ENCODE peak calls at places on chromosomes 12 and 14, in four cellular contexts. One of them, this sample, is unnamed.

GRCh38 chr12:57623811-57624390 is 9.1 kb downstream of the B4GALNT1 start:
- DNase-seq in HCT116: no peak
- DNase-seq in fibroblast of lung: no peak
- DNase-seq in RWPE1: no peak
- DNase-seq in this sample: no peak

GRCh38 chr12:96985515-96986362 is 78.7 kb downstream of the NEDD1 start:
- DNase-seq in RWPE1: peak; percentile 34
- DNase-seq in fibroblast of lung: no peak
- DNase-seq in HCT116: peak; percentile 6
- DNase-seq in this sample: no peak

GRCh38 chr14:83556065-83556464 is 1973.9 kb upstream of the FLRT2 start:
- DNase-seq in fibroblast of lung: peak; percentile 50
- DNase-seq in HCT116: no peak
- DNase-seq in RWPE1: no peak
- DNase-seq in this sample: no peak

GRCh38 chr14:101185081-101185835 is 281.7 kb upstream of the RTL1 start:
- DNase-seq in fibroblast of lung: no peak
- DNase-seq in HCT116: no peak
- DNase-seq in RWPE1: no peak
- DNase-seq in this sample: no peak

GRCh38 chr12:131311764-131312163 is 358.1 kb downstream of the ADGRD1 start:
- DNase-seq in HCT116: no peak
- DNase-seq in fibroblast of lung: no peak
- DNase-seq in RWPE1: no peak
- DNase-seq in this sample: no peak

GRCh38 chr14:31854508-31855075 is 222.5 kb upstream of the ARHGAP5 start:
- DNase-seq in HCT116: no peak
- DNase-seq in RWPE1: no peak
- DNase-seq in fibroblast of lung: no peak
- DNase-seq in this sample: no peak

GRCh38 chr14:75441731-75442130 is 13.9 kb downstream of the JDP2 start:
- DNase-seq in fibroblast of lung: no peak
- DNase-seq in RWPE1: no peak
- DNase-seq in HCT116: no peak
- DNase-seq in this sample: no peak

GRCh38 chr14:61420326-61420725 is 98.9 kb downstream of the PRKCH start:
- DNase-seq in fibroblast of lung: no peak
- DNase-seq in RWPE1: peak; percentile 67
- DNase-seq in HCT116: peak; percentile 6
- DNase-seq in this sample: no peak

GRCh38 chr14:69592923-69593677 is 18.3 kb upstream of the SUSD6 start:
- DNase-seq in RWPE1: no peak
- DNase-seq in fibroblast of lung: peak; percentile 74
- DNase-seq in HCT116: no peak
- DNase-seq in this sample: no peak

GRCh38 chr12:117361312-117361670 is at the start of gene NOS1:
- DNase-seq in RWPE1: no peak
- DNase-seq in fibroblast of lung: no peak
- DNase-seq in HCT116: no peak
- DNase-seq in this sample: no peak

GRCh38 chr12:39161686-39162085 is 256.3 kb upstream of the CPNE8 start:
- DNase-seq in HCT116: no peak
- DNase-seq in RWPE1: no peak
- DNase-seq in fibroblast of lung: no peak
- DNase-seq in this sample: no peak

GRCh38 chr14:51939727-51940126 is 49.6 kb upstream of the RTRAF start:
- DNase-seq in HCT116: no peak
- DNase-seq in RWPE1: no peak
- DNase-seq in fibroblast of lung: peak; percentile 73
- DNase-seq in this sample: no peak

GRCh38 chr14:22535126-22535525 is 53.9 kb downstream of the DAD1 start:
- DNase-seq in fibroblast of lung: no peak
- DNase-seq in HCT116: no peak
- DNase-seq in RWPE1: no peak
- DNase-seq in this sample: no peak

GRCh38 chr14:55433880-55434804 is 6.3 kb downstream of the TBPL2 start:
- DNase-seq in RWPE1: no peak
- DNase-seq in HCT116: no peak
- DNase-seq in fibroblast of lung: no peak
- DNase-seq in this sample: no peak

GRCh38 chr14:78698991-78699390 is 528.8 kb downstream of the NRXN3 start:
- DNase-seq in HCT116: no peak
- DNase-seq in RWPE1: no peak
- DNase-seq in fibroblast of lung: no peak
- DNase-seq in this sample: no peak

GRCh38 chr12:77946541-77947021 is 115.9 kb downstream of the NAV3 start:
- DNase-seq in fibroblast of lung: peak; percentile 36
- DNase-seq in RWPE1: no peak
- DNase-seq in HCT116: no peak
- DNase-seq in this sample: no peak

GRCh38 chr14:70391493-70392391 is 25.1 kb downstream of the SYNJ2BP start:
- DNase-seq in RWPE1: no peak
- DNase-seq in fibroblast of lung: no peak
- DNase-seq in HCT116: no peak
- DNase-seq in this sample: no peak

GRCh38 chr12:92107621-92108131 is 38.0 kb downstream of the BTG1 start:
- DNase-seq in fibroblast of lung: no peak
- DNase-seq in RWPE1: no peak
- DNase-seq in HCT116: no peak
- DNase-seq in this sample: no peak

GRCh38 chr12:74539261-74539660 is 1.6 kb downstream of the ATXN7L3B start:
- DNase-seq in HCT116: no peak
- DNase-seq in fibroblast of lung: no peak
- DNase-seq in RWPE1: no peak
- DNase-seq in this sample: no peak

GRCh38 chr12:124026755-124027745 is 54.0 kb downstream of the ZNF664 start:
- DNase-seq in RWPE1: peak; percentile 64
- DNase-seq in HCT116: no peak
- DNase-seq in fibroblast of lung: peak; percentile 40
- DNase-seq in this sample: no peak

GRCh38 chr14:61547186-61548121 is 147.9 kb upstream of the HIF1A start:
- DNase-seq in RWPE1: peak; percentile 75
- DNase-seq in HCT116: no peak
- DNase-seq in fibroblast of lung: peak; percentile 94
- DNase-seq in this sample: no peak

GRCh38 chr12:34406228-34406995 is 384.1 kb downstream of the ALG10 start:
- DNase-seq in RWPE1: no peak
- DNase-seq in fibroblast of lung: no peak
- DNase-seq in HCT116: no peak
- DNase-seq in this sample: peak; percentile 1

GRCh38 chr12:57940052-57940914 is 1.1 kb upstream of the ATP23 start:
- DNase-seq in HCT116: no peak
- DNase-seq in RWPE1: no peak
- DNase-seq in fibroblast of lung: no peak
- DNase-seq in this sample: no peak

GRCh38 chr14:46344327-46344937 is 307.1 kb downstream of the RPL10L start:
- DNase-seq in RWPE1: peak; percentile 9
- DNase-seq in fibroblast of lung: peak; percentile 3
- DNase-seq in HCT116: peak; percentile 3
- DNase-seq in this sample: no peak

GRCh38 chr14:101506921-101507300 is 54.4 kb upstream of the DIO3 start:
- DNase-seq in RWPE1: no peak
- DNase-seq in HCT116: no peak
- DNase-seq in fibroblast of lung: no peak
- DNase-seq in this sample: no peak

GRCh38 chr12:14770495-14771313 is 32.6 kb downstream of the WBP11 start:
- DNase-seq in HCT116: peak; percentile 83
- DNase-seq in fibroblast of lung: peak; percentile 97
- DNase-seq in RWPE1: peak; percentile 84
- DNase-seq in this sample: peak; percentile 94

GRCh38 chr12:77062846-77063461 is 2.4 kb downstream of the E2F7 start:
- DNase-seq in fibroblast of lung: peak; percentile 82
- DNase-seq in RWPE1: no peak
- DNase-seq in HCT116: no peak
- DNase-seq in this sample: no peak

GRCh38 chr12:86660488-86661171 is 404.4 kb upstream of the MGAT4C start:
- DNase-seq in HCT116: peak; percentile 64
- DNase-seq in fibroblast of lung: peak; percentile 70
- DNase-seq in RWPE1: peak; percentile 89
- DNase-seq in this sample: no peak

GRCh38 chr12:82874935-82875334 is 188.2 kb downstream of the TMTC2 start:
- DNase-seq in HCT116: no peak
- DNase-seq in fibroblast of lung: peak; percentile 79
- DNase-seq in RWPE1: no peak
- DNase-seq in this sample: no peak

GRCh38 chr12:56338643-56339422 is at the start of gene IL23A:
- DNase-seq in RWPE1: peak; percentile 65
- DNase-seq in HCT116: no peak
- DNase-seq in fibroblast of lung: no peak
- DNase-seq in this sample: no peak

GRCh38 chr14:34466691-34467090 is 4.7 kb upstream of the SPTSSA start:
- DNase-seq in fibroblast of lung: no peak
- DNase-seq in RWPE1: no peak
- DNase-seq in HCT116: no peak
- DNase-seq in this sample: no peak

GRCh38 chr12:13425766-13426165 is 229.2 kb downstream of the EMP1 start:
- DNase-seq in HCT116: no peak
- DNase-seq in fibroblast of lung: no peak
- DNase-seq in RWPE1: peak; percentile 12
- DNase-seq in this sample: no peak

GRCh38 chr14:101788016-101788695 is 26.6 kb downstream of the PPP2R5C start:
- DNase-seq in fibroblast of lung: no peak
- DNase-seq in RWPE1: no peak
- DNase-seq in HCT116: no peak
- DNase-seq in this sample: no peak

GRCh38 chr12:126233625-126234024 is 1168.4 kb downstream of the AACS start:
- DNase-seq in fibroblast of lung: no peak
- DNase-seq in HCT116: no peak
- DNase-seq in RWPE1: no peak
- DNase-seq in this sample: no peak

GRCh38 chr12:52495385-52495784 is 2.3 kb upstream of the KRT6A start:
- DNase-seq in HCT116: peak; percentile 27
- DNase-seq in RWPE1: peak; percentile 66
- DNase-seq in fibroblast of lung: no peak
- DNase-seq in this sample: no peak
- TF ChIP-seq CTCF in HCT116: no peak
- TF ChIP-seq CTCF in RWPE1: no peak
- TF ChIP-seq CTCF in fibroblast of lung: no peak
- TF ChIP-seq CTCF in this sample: no peak

GRCh38 chr14:67883717-67884116 is 64.1 kb downstream of the RAD51B start:
- DNase-seq in RWPE1: peak; percentile 8
- DNase-seq in fibroblast of lung: peak; percentile 44
- DNase-seq in HCT116: no peak
- DNase-seq in this sample: no peak
- TF ChIP-seq CTCF in RWPE1: no peak
- TF ChIP-seq CTCF in fibroblast of lung: peak; percentile 11
- TF ChIP-seq CTCF in HCT116: peak; percentile 46
- TF ChIP-seq CTCF in this sample: no peak

DNA sequence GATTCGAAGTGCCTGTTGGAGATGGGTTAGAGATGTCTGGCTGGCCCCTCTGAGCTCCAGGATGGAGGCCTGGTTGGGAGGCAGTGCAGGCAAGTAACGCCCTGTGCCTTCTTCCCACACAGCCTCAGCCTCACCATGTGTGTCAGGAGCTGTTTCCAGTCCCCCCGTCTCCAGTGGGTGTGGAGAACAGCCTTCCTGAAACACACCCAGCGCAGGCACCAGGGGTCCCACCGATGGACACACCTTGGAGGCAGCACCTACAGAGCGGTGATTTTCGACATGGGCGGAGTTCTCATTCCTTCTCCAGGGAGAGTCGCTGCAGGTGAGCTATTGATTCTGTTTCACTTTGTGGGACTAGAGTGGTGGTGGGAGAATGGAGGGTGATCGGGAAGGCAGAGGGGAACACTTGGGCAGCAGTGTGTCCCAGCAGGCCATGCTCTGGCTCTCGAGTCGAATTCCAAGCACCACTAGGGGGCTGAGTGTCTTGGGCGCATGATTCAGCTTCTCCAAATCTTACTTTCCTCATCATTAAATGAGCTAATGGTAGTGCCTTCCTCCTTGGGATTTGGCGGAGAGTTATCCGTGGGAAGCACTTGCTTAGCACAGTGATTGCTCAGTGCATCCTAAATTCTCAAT is 6.8 kb downstream of the ACAD10 start:
- DNase-seq in HCT116: no peak
- DNase-seq in RWPE1: no peak
- DNase-seq in fibroblast of lung: no peak
- DNase-seq in this sample: no peak
- TF ChIP-seq CTCF in HCT116: peak; percentile 42
- TF ChIP-seq CTCF in RWPE1: no peak
- TF ChIP-seq CTCF in fibroblast of lung: peak; percentile 15
- TF ChIP-seq CTCF in this sample: no peak

DNA sequence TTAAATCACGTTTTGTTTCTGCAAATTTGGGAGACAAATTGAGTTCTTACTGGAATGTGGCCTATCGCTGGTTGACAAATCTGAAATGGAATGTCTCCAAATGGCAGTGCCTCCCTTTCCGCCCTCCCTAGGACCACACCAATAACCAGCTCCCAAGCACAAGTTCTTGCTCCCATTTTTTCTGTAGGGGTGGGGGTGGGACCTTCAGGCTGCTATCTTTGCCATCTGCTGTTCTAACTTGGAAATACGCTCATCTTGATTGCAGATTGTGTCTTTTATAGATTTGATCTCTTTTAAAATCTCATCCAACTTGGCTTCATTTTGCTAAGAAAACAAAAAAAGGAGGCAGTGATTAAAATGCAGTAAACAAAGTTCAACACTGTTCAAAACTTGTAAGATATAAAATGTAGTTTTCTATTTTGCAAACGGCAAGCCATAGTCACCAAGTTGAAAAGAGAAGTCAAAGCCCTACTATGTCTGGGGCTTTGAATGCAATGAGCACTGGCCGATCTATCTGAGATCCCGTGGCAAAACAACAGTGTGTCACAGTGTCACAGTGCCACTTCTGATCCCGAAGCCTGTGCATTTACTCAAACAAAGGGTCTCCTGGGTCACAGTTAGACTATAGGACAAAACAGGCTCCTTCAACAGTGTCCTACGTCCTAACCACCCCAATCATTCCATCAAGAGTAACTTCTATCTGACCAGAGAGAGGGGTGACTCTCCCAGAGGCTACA is 13.7 kb upstream of the SELPLG start:
- DNase-seq in fibroblast of lung: peak; percentile 60
- DNase-seq in RWPE1: no peak
- DNase-seq in HCT116: no peak
- DNase-seq in this sample: no peak
- TF ChIP-seq CTCF in fibroblast of lung: peak; percentile 39
- TF ChIP-seq CTCF in RWPE1: no peak
- TF ChIP-seq CTCF in HCT116: peak; percentile 32
- TF ChIP-seq CTCF in this sample: no peak

GRCh38 chr14:97376310-97376709 is 579.1 kb downstream of the VRK1 start:
- DNase-seq in fibroblast of lung: no peak
- DNase-seq in RWPE1: no peak
- DNase-seq in HCT116: no peak
- DNase-seq in this sample: no peak
- TF ChIP-seq CTCF in fibroblast of lung: no peak
- TF ChIP-seq CTCF in RWPE1: no peak
- TF ChIP-seq CTCF in HCT116: no peak
- TF ChIP-seq CTCF in this sample: no peak

This sample was measured in thoracic aorta.